ENCODE peak calls at places on chromosomes 7 and 10, in ten cellular contexts. S, G, T, Q, Y, W, P, K, N and I are unnamed samples.

GRCh38 chr7:96861-97260 is 95.5 kb upstream of the FAM20C start:
- DNase-seq in K (no peak), T (no peak), W (no peak), Y (no peak), P (no peak), Q (no peak), G (no peak), S (no peak), N (no peak), I (no peak)

GRCh38 chr7:9231683-9232082 is 798.3 kb downstream of the NXPH1 start:
- DNase-seq in Y (no peak), P (no peak), S (no peak), G (no peak), Q (no peak), T (no peak), N (no peak), W (no peak), K (no peak), I (no peak)

GRCh38 chr10:52883996-52884871 is 111.7 kb upstream of the MBL2 start:
- DNase-seq in K (peak), Q (peak), W (no peak), N (peak), P (no peak), G (peak), S (peak), Y (peak), T (peak), I (no peak)

GRCh38 chr10:58066979-58067378 is 200.7 kb downstream of the IPMK start:
- DNase-seq in W (no peak), K (no peak), P (no peak), T (no peak), N (no peak), Q (no peak), G (no peak), Y (no peak), S (no peak), I (no peak)

GRCh38 chr10:103663802-103664201 is 170.3 kb downstream of the NEURL1 start:
- DNase-seq in Y (no peak), W (no peak), N (peak), G (no peak), S (no peak), P (peak), K (no peak), Q (no peak), T (no peak), I (peak)

GRCh38 chr10:122121059-122121458 is 132.1 kb downstream of the TACC2 start:
- DNase-seq in K (no peak), S (no peak), Y (no peak), Q (no peak), N (no peak), G (no peak), T (no peak), W (no peak), P (peak), I (no peak)

GRCh38 chr10:122310311-122311050 is 39.4 kb downstream of the BTBD16 start:
- DNase-seq in K (no peak), Q (peak), G (no peak), W (no peak), N (no peak), Y (no peak), T (no peak), S (no peak), P (no peak), I (no peak)

GRCh38 chr10:66680886-66681285 is 244.9 kb upstream of the LRRTM3 start:
- DNase-seq in W (no peak), S (no peak), T (no peak), P (no peak), Y (no peak), N (no peak), K (no peak), G (no peak), Q (peak), I (no peak)

GRCh38 chr7:64872809-64873500 is 30.1 kb upstream of the ZNF273 start:
- DNase-seq in T (no peak), Q (no peak), Y (no peak), W (no peak), P (no peak), N (no peak), G (peak), S (no peak), K (no peak), I (no peak)

GRCh38 chr7:12738665-12739064 is 51.2 kb downstream of the ARL4A start:
- DNase-seq in K (no peak), T (no peak), Q (peak), N (no peak), S (no peak), P (no peak), W (no peak), G (no peak), Y (no peak), I (no peak)

GRCh38 chr7:129356176-129356575 is 78.1 kb upstream of the STRIP2 start:
- DNase-seq in W (no peak), K (no peak), G (no peak), T (no peak), S (no peak), Q (no peak), N (no peak), P (no peak), Y (no peak), I (no peak)

GRCh38 chr7:30743371-30744074 is 8.4 kb upstream of the INMT start:
- DNase-seq in T (no peak), S (no peak), N (peak), K (no peak), G (peak), P (no peak), W (no peak), Y (peak), Q (peak), I (no peak)

GRCh38 chr10:124630551-124630950 is 113.6 kb downstream of the FAM53B start:
- DNase-seq in T (no peak), Q (no peak), Y (no peak), P (no peak), K (no peak), W (no peak), S (no peak), G (no peak), N (no peak), I (no peak)

GRCh38 chr7:427506-428103 is 92.0 kb downstream of the PDGFA start:
- DNase-seq in G (no peak), T (no peak), W (no peak), K (no peak), S (no peak), N (no peak), Y (no peak), Q (no peak), P (no peak), I (peak)

GRCh38 chr7:15209385-15209784 is 306.8 kb upstream of the DGKB start:
- DNase-seq in W (no peak), P (no peak), K (no peak), N (no peak), G (no peak), Q (no peak), S (no peak), T (no peak), Y (peak), I (no peak)

GRCh38 chr7:83806538-83806937 is 157.6 kb upstream of the SEMA3E start:
- DNase-seq in Y (no peak), K (no peak), T (no peak), S (no peak), G (no peak), P (no peak), N (no peak), W (no peak), Q (no peak), I (no peak)

GRCh38 chr7:94052398-94053180 is 48.4 kb upstream of the BET1 start:
- DNase-seq in W (no peak), Q (no peak), S (no peak), G (no peak), K (peak), T (no peak), P (no peak), Y (no peak), N (peak), I (no peak)

GRCh38 chr7:100711369-100711768 is 5.4 kb downstream of the POP7 start:
- DNase-seq in P (no peak), N (no peak), G (no peak), K (no peak), Y (no peak), T (no peak), W (no peak), Q (no peak), S (no peak), I (no peak)

GRCh38 chr7:102044984-102045673 is 227.7 kb downstream of the CUX1 start:
- DNase-seq in Q (no peak), Y (no peak), T (peak), N (peak), P (peak), S (peak), G (peak), K (no peak), W (no peak), I (peak)

GRCh38 chr7:75652788-75653187 is 86.0 kb downstream of the HIP1 start:
- DNase-seq in N (no peak), Y (no peak), Q (no peak), T (no peak), S (no peak), P (no peak), W (no peak), G (no peak), K (no peak), I (no peak)

GRCh38 chr10:107487284-107487683 is 322.8 kb upstream of the SORCS1 start:
- DNase-seq in K (no peak), N (peak), S (no peak), W (no peak), G (no peak), P (no peak), Q (peak), Y (no peak), T (no peak), I (no peak)

GRCh38 chr7:64653721-64654401 is 12.1 kb upstream of the ZNF107 start:
- DNase-seq in Y (no peak), N (no peak), K (no peak), W (no peak), Q (no peak), P (no peak), T (no peak), S (no peak), G (no peak), I (no peak)

GRCh38 chr7:123661765-123662164 is 6.1 kb downstream of the LMOD2 start:
- DNase-seq in Q (no peak), N (no peak), W (no peak), S (no peak), T (no peak), K (no peak), G (no peak), P (no peak), Y (no peak), I (no peak)

GRCh38 chr7:140726304-140726703 is 29.8 kb downstream of the NDUFB2 start:
- DNase-seq in T (no peak), Y (no peak), S (no peak), P (no peak), G (peak), K (peak), W (no peak), Q (peak), N (peak), I (no peak)

GRCh38 chr10:100009793-100010676 is at the start of gene DNMBP:
- DNase-seq in P (peak), G (peak), Q (peak), Y (peak), S (no peak), T (peak), N (peak), K (peak), W (peak), I (peak)

GRCh38 chr10:1394155-1394912 is 338.1 kb downstream of the WDR37 start:
- DNase-seq in N (no peak), P (no peak), G (peak), S (no peak), Y (no peak), W (no peak), Q (no peak), T (no peak), K (no peak), I (no peak)

GRCh38 chr7:35723011-35723410 is 28.1 kb upstream of the HERPUD2 start:
- DNase-seq in W (peak), N (peak), Q (peak), G (no peak), Y (no peak), S (no peak), P (no peak), T (no peak), K (no peak), I (no peak)

GRCh38 chr10:18075881-18076280 is 64.3 kb upstream of the CACNB2 start:
- DNase-seq in N (no peak), W (no peak), K (no peak), Y (no peak), P (no peak), T (no peak), Q (no peak), S (no peak), G (no peak), I (no peak)

GRCh38 chr7:128263420-128263819 is 22.3 kb downstream of the LEP start:
- DNase-seq in W (no peak), Y (no peak), G (no peak), K (no peak), Q (no peak), T (no peak), P (no peak), N (no peak), S (no peak), I (no peak)

GRCh38 chr7:15042285-15042684 is 139.7 kb upstream of the DGKB start:
- DNase-seq in P (no peak), K (no peak), S (no peak), G (no peak), Y (no peak), W (no peak), N (no peak), Q (no peak), T (no peak), I (no peak)

GRCh38 chr7:99040104-99040958 is 103.6 kb downstream of the SMURF1 start:
- DNase-seq in K (peak), T (peak), W (peak), P (peak), Y (peak), S (peak), G (peak), N (peak), Q (peak), I (peak)

DNA sequence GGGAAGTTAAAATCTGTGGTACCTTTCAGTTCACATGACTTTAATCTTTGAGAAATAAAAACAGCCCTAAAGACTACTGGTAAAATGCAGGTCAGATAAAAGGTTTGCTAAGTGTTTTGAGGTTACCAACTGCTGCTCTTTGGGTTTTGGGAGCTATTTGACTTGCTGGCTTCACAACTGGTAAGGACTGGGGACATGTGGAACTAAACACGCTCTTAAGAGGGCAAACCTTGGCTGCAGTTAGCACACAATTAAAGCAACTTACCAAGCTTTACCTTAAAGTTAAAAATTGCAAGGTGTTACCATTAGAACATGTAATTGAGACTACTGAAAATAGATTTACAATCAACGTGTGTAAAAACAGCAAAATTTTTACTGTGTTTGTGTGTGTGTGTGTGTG is 220.2 kb downstream of the PHF14 start:
- DNase-seq in N (peak), S (no peak), P (no peak), G (no peak), K (no peak), T (no peak), Y (no peak), Q (no peak), W (no peak), I (no peak)
- H3K27ac ChIP-seq in N (peak), S (no peak), P (peak), G (no peak), K (no peak), T (no peak), Y (no peak), Q (no peak), W (no peak), I (no peak)

GRCh38 chr10:6140141-6140841 is 51.5 kb downstream of the RBM17 start:
- DNase-seq in W (peak), K (no peak), Q (no peak), P (no peak), G (peak), S (no peak), N (no peak), Y (no peak), T (no peak), I (no peak)
- H3K4me3 ChIP-seq in W (peak), K (no peak), Q (no peak), P (peak), G (no peak), S (no peak), N (no peak), Y (no peak), T (no peak), I (no peak)

DNA sequence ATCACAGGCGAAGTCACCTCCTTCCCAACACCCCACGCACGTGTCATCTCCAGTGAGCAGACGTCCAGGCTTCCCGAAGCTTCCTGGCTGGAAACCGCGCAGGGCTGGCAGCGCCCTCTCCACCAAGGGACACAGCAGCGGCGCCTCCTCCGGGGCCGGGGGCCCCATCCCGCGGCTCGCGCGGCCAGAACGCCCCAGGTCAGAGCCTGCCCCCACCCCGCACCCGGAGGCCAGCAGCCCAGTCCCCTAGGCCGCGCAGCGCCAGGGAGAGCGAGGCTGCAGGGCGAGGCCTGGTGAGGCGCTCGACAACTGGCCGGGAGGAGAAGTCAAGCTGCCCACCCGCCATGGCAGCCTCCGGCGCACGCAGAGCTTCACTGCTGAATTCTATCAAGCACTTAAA is 247.0 kb downstream of the SEMA3D start:
- DNase-seq in N (no peak), Y (no peak), K (no peak), W (no peak), G (no peak), T (no peak), P (peak), S (no peak), Q (no peak), I (peak)
- H3K27ac ChIP-seq in N (no peak), Y (no peak), K (no peak), W (no peak), G (no peak), T (no peak), P (no peak), S (no peak), Q (no peak), I (no peak)

GRCh38 chr7:147607151-147607800 is 983.3 kb upstream of the C7orf33 start:
- DNase-seq in T (no peak), K (no peak), P (no peak), N (no peak), Q (no peak), G (no peak), S (no peak), W (no peak), Y (no peak), I (no peak)
- H3K4me3 ChIP-seq in T (no peak), K (no peak), P (no peak), N (no peak), Q (no peak), G (no peak), S (no peak), W (no peak), Y (no peak), I (no peak)

GRCh38 chr10:72692057-72692891 is at the start of gene MCU:
- DNase-seq in W (peak), N (peak), S (peak), T (peak), Y (peak), Q (peak), G (peak), K (peak), P (peak), I (peak)
- H3K27ac ChIP-seq in W (peak), N (peak), S (peak), T (peak), Y (peak), Q (no peak), G (peak), K (peak), P (peak), I (peak)

DNA sequence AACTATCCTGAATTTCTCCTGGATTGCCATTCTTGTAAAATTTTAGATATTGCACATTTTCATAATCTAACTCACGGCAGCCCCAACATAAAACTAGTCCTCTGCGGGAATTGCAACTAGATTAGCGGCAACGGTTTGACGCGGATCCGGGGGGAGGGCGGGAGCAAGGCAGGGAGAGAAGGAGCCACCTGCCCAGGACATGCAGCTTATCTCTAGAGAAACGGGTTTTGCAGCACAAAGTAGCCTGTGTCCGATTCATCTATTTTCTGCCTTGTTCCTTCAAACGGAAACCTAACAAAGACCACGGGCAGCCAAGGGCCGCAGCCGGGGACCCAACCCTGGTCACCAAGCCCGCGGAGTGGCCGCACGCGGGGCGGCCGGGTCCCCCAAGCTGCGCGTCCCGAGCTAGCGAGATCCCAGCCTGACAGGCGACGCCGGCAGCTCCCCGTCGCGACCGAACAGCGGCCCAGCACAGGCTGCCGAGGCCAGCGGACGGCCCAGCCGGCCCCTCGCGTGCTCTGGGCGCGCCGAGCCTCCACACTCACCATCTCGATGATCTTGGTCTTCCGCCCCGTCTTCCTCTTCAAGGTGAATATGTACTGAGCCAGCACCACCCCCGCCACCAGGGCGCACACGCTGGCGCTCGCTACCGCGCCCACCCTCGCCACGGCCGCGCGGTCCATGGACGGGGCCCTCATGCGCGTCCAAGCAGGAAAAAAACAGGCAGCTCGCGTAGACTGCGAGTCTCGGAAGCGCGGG is at the start of gene NT5C3A:
- DNase-seq in G (peak), Y (peak), P (no peak), S (no peak), W (no peak), N (peak), T (no peak), Q (peak), K (peak), I (peak)
- H3K4me3 ChIP-seq in G (peak), Y (peak), P (peak), S (peak), W (peak), N (peak), T (peak), Q (peak), K (peak), I (peak)